ENCODE peak calls at places on chromosomes 12 and 14, in seven cellular contexts. A, P, K, C, H, R and V are unnamed samples.

GRCh38 chr12:107564946-107565345 is 120.7 kb upstream of the PWP1 start:
- DNase-seq in A (no peak), P (no peak), K (no peak), C (no peak), H (no peak), R (peak; percentile 9), V (no peak)

GRCh38 chr14:77872971-77873370 is 73.1 kb downstream of the ADCK1 start:
- DNase-seq in A (no peak), P (no peak), K (no peak), C (no peak), H (no peak), R (no peak), V (no peak)

GRCh38 chr12:124764451-124764850 is 99.2 kb downstream of the SCARB1 start:
- DNase-seq in A (peak; percentile 88), P (no peak), K (no peak), C (no peak), H (no peak), R (peak; percentile 75), V (no peak)

GRCh38 chr12:57523706-57524614 is 1.3 kb downstream of the MBD6 start:
- DNase-seq in A (no peak), P (no peak), K (peak; percentile 80), C (no peak), H (no peak), R (peak; percentile 21), V (no peak)

GRCh38 chr12:122641976-122642375 is 61.2 kb downstream of the HCAR2 start:
- DNase-seq in A (peak; percentile 38), P (no peak), K (no peak), C (no peak), H (no peak), R (no peak), V (no peak)

GRCh38 chr12:88577537-88577936 is 2.7 kb downstream of the KITLG start:
- DNase-seq in A (no peak), P (no peak), K (no peak), C (no peak), H (no peak), R (no peak), V (no peak)

GRCh38 chr12:56315256-56315625 is 547 bp downstream of the CNPY2 start:
- DNase-seq in A (no peak), P (no peak), K (no peak), C (no peak), H (no peak), R (peak; percentile 28), V (no peak)

GRCh38 chr12:98592825-98593322 is 612 bp upstream of the SLC25A3 start:
- DNase-seq in A (no peak), P (no peak), K (no peak), C (no peak), H (no peak), R (no peak), V (no peak)

GRCh38 chr12:43396671-43397070 is 155.3 kb downstream of the ADAMTS20 start:
- DNase-seq in A (no peak), P (no peak), K (no peak), C (no peak), H (no peak), R (no peak), V (no peak)

GRCh38 chr14:71266994-71267636 is 359.9 kb downstream of the PCNX1 start:
- DNase-seq in A (peak; percentile 17), P (no peak), K (no peak), C (no peak), H (no peak), R (peak; percentile 21), V (no peak)

GRCh38 chr12:76201316-76201715 is 116.8 kb upstream of the NAP1L1 start:
- DNase-seq in A (no peak), P (no peak), K (no peak), C (no peak), H (no peak), R (no peak), V (no peak)

GRCh38 chr14:23884541-23884904 is 69.0 kb upstream of the DHRS4 start:
- DNase-seq in A (no peak), P (no peak), K (no peak), C (no peak), H (no peak), R (no peak), V (no peak)

GRCh38 chr14:22487401-22487800 is 101.6 kb downstream of the DAD1 start:
- DNase-seq in A (no peak), P (no peak), K (no peak), C (no peak), H (no peak), R (no peak), V (no peak)

GRCh38 chr12:103884316-103884715 is 43.3 kb upstream of the NT5DC3 start:
- DNase-seq in A (peak; percentile 85), P (no peak), K (no peak), C (no peak), H (no peak), R (peak; percentile 40), V (peak; percentile 38)

GRCh38 chr12:1830981-1831930 is 10.9 kb downstream of the LRTM2 start:
- DNase-seq in A (peak; percentile 68), P (no peak), K (peak; percentile 74), C (no peak), H (peak; percentile 75), R (peak; percentile 24), V (peak; percentile 73)

GRCh38 chr14:105537580-105538474 is 11.4 kb downstream of the TMEM121 start:
- DNase-seq in A (no peak), P (peak; percentile 64), K (peak; percentile 93), C (peak; percentile 47), H (peak; percentile 67), R (peak; percentile 79), V (peak; percentile 79)

GRCh38 chr12:113266106-113266895 is 45.0 kb downstream of the TPCN1 start:
- DNase-seq in A (no peak), P (no peak), K (no peak), C (no peak), H (no peak), R (no peak), V (no peak)

GRCh38 chr14:91113829-91114078 is at the start of gene DGLUCY:
- DNase-seq in A (peak; percentile 83), P (no peak), K (peak; percentile 96), C (peak; percentile 9), H (peak; percentile 83), R (peak; percentile 80), V (peak; percentile 81)

GRCh38 chr12:115456946-115457689 is 773.1 kb upstream of the TBX3 start:
- DNase-seq in A (no peak), P (no peak), K (no peak), C (no peak), H (no peak), R (no peak), V (no peak)

GRCh38 chr14:86799244-86799647 is 1193.7 kb downstream of the GALC start:
- DNase-seq in A (peak; percentile 94), P (no peak), K (no peak), C (no peak), H (peak; percentile 63), R (no peak), V (no peak)

GRCh38 chr12:53955036-53955775 is 503 bp downstream of the HOXC12 start:
- DNase-seq in A (no peak), P (no peak), K (no peak), C (no peak), H (peak; percentile 39), R (no peak), V (no peak)

GRCh38 chr12:92624236-92624635 is 78.6 kb upstream of the PLEKHG7 start:
- DNase-seq in A (peak; percentile 24), P (no peak), K (no peak), C (no peak), H (no peak), R (no peak), V (no peak)

GRCh38 chr12:54956322-54956721 is 28.2 kb downstream of the TESPA1 start:
- DNase-seq in A (no peak), P (no peak), K (no peak), C (no peak), H (no peak), R (no peak), V (no peak)

GRCh38 chr12:115810166-115810565 is 467.3 kb downstream of the MED13L start:
- DNase-seq in A (no peak), P (no peak), K (no peak), C (no peak), H (no peak), R (no peak), V (no peak)

GRCh38 chr14:36797634-36798033 is 136.0 kb downstream of the PAX9 start:
- DNase-seq in A (no peak), P (no peak), K (no peak), C (no peak), H (no peak), R (no peak), V (no peak)

GRCh38 chr14:88551936-88552565 is 2.8 kb downstream of the PTPN21 start:
- DNase-seq in A (peak; percentile 32), P (no peak), K (no peak), C (no peak), H (no peak), R (no peak), V (peak; percentile 25)

GRCh38 chr12:46944771-46945170 is 119.0 kb upstream of the SLC38A4 start:
- DNase-seq in A (no peak), P (no peak), K (no peak), C (no peak), H (no peak), R (no peak), V (no peak)